ENCODE peak calls at places on chromosome 7, in seven cellular contexts. E is NCI-H2081, R is T follicular helper cell, H is upper lobe of right lung, B is activated T-cell treated with anti-CD3 and anti-CD28 coated beads for 1 hour, O is NCI-H510A treated with DMSO at 0.1 percent for 48 hours, C is T-cell. F is an unnamed sample.

GRCh38 chr7:112799473-112799872 is 9.3 kb upstream of the TMEM168 start:
- DNase-seq in H (no peak), E (no peak), C (no peak), O (no peak), R (no peak), B (no peak), F (no peak)

GRCh38 chr7:19116121-19117080 is 1.0 kb downstream of the TWIST1 start:
- DNase-seq in C (no peak), B (no peak), R (no peak), E (peak; percentile 75), O (no peak), H (peak; percentile 64), F (peak; percentile 89)

GRCh38 chr7:93048136-93048930 is 69.4 kb downstream of the SAMD9 start:
- DNase-seq in O (no peak), R (no peak), H (no peak), E (no peak), B (no peak), C (no peak), F (no peak)

GRCh38 chr7:131255242-131255641 is 72.4 kb upstream of the MKLN1 start:
- DNase-seq in B (no peak), C (no peak), O (no peak), H (no peak), R (no peak), E (no peak), F (no peak)

GRCh38 chr7:110308791-110309190 is 782.1 kb upstream of the LRRN3 start:
- DNase-seq in H (no peak), B (no peak), E (no peak), C (no peak), O (no peak), R (no peak), F (no peak)

GRCh38 chr7:111098011-111098925 is 7.3 kb downstream of the LRRN3 start:
- DNase-seq in R (peak; percentile 35), O (peak; percentile 60), E (peak; percentile 72), H (no peak), B (peak; percentile 36), C (peak; percentile 56), F (peak; percentile 25)

GRCh38 chr7:112481833-112482669 is 1.3 kb downstream of the LSMEM1 start:
- DNase-seq in O (no peak), H (no peak), C (no peak), E (no peak), R (no peak), B (no peak), F (no peak)

GRCh38 chr7:114695182-114695581 is 226.7 kb upstream of the MDFIC start:
- DNase-seq in C (no peak), E (no peak), H (no peak), O (no peak), R (no peak), B (no peak), F (no peak)

GRCh38 chr7:93185303-93186027 is 37.3 kb upstream of the SAMD9L start:
- DNase-seq in R (no peak), E (no peak), C (no peak), O (no peak), H (no peak), B (no peak), F (no peak)

GRCh38 chr7:89028319-89028718 is 232.8 kb upstream of the TEX47 start:
- DNase-seq in R (no peak), H (no peak), E (no peak), C (no peak), O (no peak), B (no peak), F (no peak)

GRCh38 chr7:87316846-87317545 is 28.5 kb upstream of the CROT start:
- DNase-seq in E (no peak), B (no peak), H (no peak), C (no peak), R (no peak), O (peak; percentile 17), F (no peak)

GRCh38 chr7:117085769-117086463 is 132.6 kb downstream of the ST7 start:
- DNase-seq in B (no peak), E (no peak), C (no peak), H (no peak), R (no peak), O (no peak), F (no peak)

GRCh38 chr7:14407246-14408015 is 418.0 kb upstream of the ETV1 start:
- DNase-seq in R (no peak), C (no peak), E (no peak), O (no peak), H (no peak), B (no peak), F (no peak)

GRCh38 chr7:101399759-101400158 is 37.1 kb downstream of the COL26A1 start:
- DNase-seq in B (no peak), C (no peak), H (no peak), E (no peak), R (no peak), O (no peak), F (no peak)

GRCh38 chr7:18753972-18754610 is 258.5 kb downstream of the HDAC9 start:
- DNase-seq in E (no peak), R (no peak), H (no peak), C (no peak), O (no peak), B (no peak), F (no peak)

GRCh38 chr7:103680161-103681144 is 234.4 kb upstream of the SLC26A5 start:
- DNase-seq in H (no peak), B (no peak), O (no peak), E (no peak), R (no peak), C (no peak), F (no peak)

GRCh38 chr7:157549612-157550299 is 213.0 kb downstream of the DNAJB6 start:
- DNase-seq in R (no peak), E (no peak), O (no peak), B (no peak), H (peak; percentile 32), C (no peak), F (no peak)

GRCh38 chr7:19112290-19113000 is 5.0 kb downstream of the TWIST1 start:
- DNase-seq in B (no peak), O (no peak), E (no peak), R (no peak), C (no peak), H (no peak), F (peak; percentile 78)

GRCh38 chr7:30652951-30653641 is 29.2 kb downstream of the CRHR2 start:
- DNase-seq in C (no peak), E (no peak), R (no peak), B (no peak), O (no peak), H (peak; percentile 48), F (no peak)

GRCh38 chr7:87219545-87220025 is at the start of gene TMEM243:
- DNase-seq in E (peak; percentile 80), R (peak; percentile 82), O (no peak), B (peak; percentile 72), C (peak; percentile 84), H (peak; percentile 95), F (peak; percentile 79)

GRCh38 chr7:142094861-142095260 is 16.7 kb upstream of the MGAM2 start:
- DNase-seq in R (no peak), E (no peak), B (no peak), H (no peak), O (no peak), C (no peak), F (no peak)

GRCh38 chr7:1922071-1922869 is 252.2 kb downstream of the ELFN1 start:
- DNase-seq in H (no peak), R (no peak), C (peak; percentile 39), O (no peak), B (no peak), E (no peak), F (no peak)

GRCh38 chr7:80346704-80347103 is 165.2 kb downstream of the GNAT3 start:
- DNase-seq in O (no peak), H (no peak), E (peak; percentile 27), C (no peak), B (no peak), R (no peak), F (no peak)

F was measured in retina.